ENCODE peak calls at places on chromosomes 13 and 19, in eight cellular contexts. One of them, this sample, is unnamed.
A peak's percentile ranks its signal among the peaks of the same experiment; 100 is the strongest.

GRCh38 chr19:9885077-9885552 is 50.0 kb downstream of the PIN1 start:
- DNase-seq in Peyer's patch: no peak
- DNase-seq in stomach: no peak
- DNase-seq in right atrium auricular region: no peak
- DNase-seq in K562: no peak
- DNase-seq in upper lobe of right lung: no peak
- DNase-seq in mammary epithelial cell: no peak
- DNase-seq in body of pancreas: peak; percentile 26
- DNase-seq in this sample: no peak

GRCh38 chr13:59877933-59878332 is 285.8 kb downstream of the DIAPH3 start:
- DNase-seq in stomach: no peak
- DNase-seq in upper lobe of right lung: no peak
- DNase-seq in Peyer's patch: no peak
- DNase-seq in right atrium auricular region: no peak
- DNase-seq in K562: no peak
- DNase-seq in mammary epithelial cell: peak; percentile 3
- DNase-seq in body of pancreas: no peak
- DNase-seq in this sample: no peak

GRCh38 chr13:110887242-110887954 is 27.5 kb downstream of the ANKRD10 start:
- DNase-seq in body of pancreas: no peak
- DNase-seq in right atrium auricular region: no peak
- DNase-seq in upper lobe of right lung: no peak
- DNase-seq in stomach: no peak
- DNase-seq in mammary epithelial cell: no peak
- DNase-seq in K562: no peak
- DNase-seq in Peyer's patch: no peak
- DNase-seq in this sample: no peak

GRCh38 chr13:42279080-42279479 is 7.1 kb downstream of the AKAP11 start:
- DNase-seq in Peyer's patch: peak; percentile 22
- DNase-seq in right atrium auricular region: no peak
- DNase-seq in stomach: no peak
- DNase-seq in mammary epithelial cell: no peak
- DNase-seq in upper lobe of right lung: no peak
- DNase-seq in K562: no peak
- DNase-seq in body of pancreas: no peak
- DNase-seq in this sample: no peak

GRCh38 chr19:51552608-51552995 is 18.5 kb upstream of the ZNF175 start:
- DNase-seq in Peyer's patch: no peak
- DNase-seq in stomach: no peak
- DNase-seq in body of pancreas: no peak
- DNase-seq in K562: no peak
- DNase-seq in right atrium auricular region: no peak
- DNase-seq in mammary epithelial cell: no peak
- DNase-seq in upper lobe of right lung: no peak
- DNase-seq in this sample: no peak

GRCh38 chr13:37194428-37194861 is 89.0 kb upstream of the CSNK1A1L start:
- DNase-seq in upper lobe of right lung: no peak
- DNase-seq in stomach: no peak
- DNase-seq in body of pancreas: no peak
- DNase-seq in right atrium auricular region: no peak
- DNase-seq in mammary epithelial cell: peak; percentile 88
- DNase-seq in Peyer's patch: no peak
- DNase-seq in K562: no peak
- DNase-seq in this sample: no peak

GRCh38 chr19:11204943-11205349 is 7.6 kb upstream of the KANK2 start:
- DNase-seq in upper lobe of right lung: no peak
- DNase-seq in K562: no peak
- DNase-seq in stomach: no peak
- DNase-seq in right atrium auricular region: no peak
- DNase-seq in mammary epithelial cell: peak; percentile 42
- DNase-seq in Peyer's patch: no peak
- DNase-seq in body of pancreas: peak; percentile 37
- DNase-seq in this sample: no peak

GRCh38 chr13:50531917-50532899 is 311.3 kb downstream of the DLEU7 start:
- DNase-seq in body of pancreas: no peak
- DNase-seq in stomach: no peak
- DNase-seq in upper lobe of right lung: no peak
- DNase-seq in Peyer's patch: no peak
- DNase-seq in right atrium auricular region: no peak
- DNase-seq in K562: no peak
- DNase-seq in mammary epithelial cell: no peak
- DNase-seq in this sample: no peak

GRCh38 chr13:48819889-48820288 is 155.8 kb upstream of the FNDC3A start:
- DNase-seq in stomach: no peak
- DNase-seq in body of pancreas: no peak
- DNase-seq in right atrium auricular region: no peak
- DNase-seq in K562: no peak
- DNase-seq in Peyer's patch: no peak
- DNase-seq in upper lobe of right lung: no peak
- DNase-seq in mammary epithelial cell: peak; percentile 46
- DNase-seq in this sample: no peak

GRCh38 chr13:94123543-94123942 is 355.9 kb downstream of the DCT start:
- DNase-seq in Peyer's patch: no peak
- DNase-seq in body of pancreas: no peak
- DNase-seq in right atrium auricular region: no peak
- DNase-seq in mammary epithelial cell: no peak
- DNase-seq in stomach: no peak
- DNase-seq in upper lobe of right lung: no peak
- DNase-seq in K562: no peak
- DNase-seq in this sample: no peak

GRCh38 chr19:39937094-39937493 is 2.7 kb upstream of the FCGBP start:
- DNase-seq in K562: no peak
- DNase-seq in upper lobe of right lung: no peak
- DNase-seq in right atrium auricular region: no peak
- DNase-seq in stomach: no peak
- DNase-seq in Peyer's patch: no peak
- DNase-seq in body of pancreas: no peak
- DNase-seq in mammary epithelial cell: no peak
- DNase-seq in this sample: no peak

GRCh38 chr19:51607077-51607476 is 23.1 kb downstream of the SIGLEC5 start:
- DNase-seq in right atrium auricular region: no peak
- DNase-seq in Peyer's patch: peak; percentile 87
- DNase-seq in K562: no peak
- DNase-seq in upper lobe of right lung: no peak
- DNase-seq in body of pancreas: no peak
- DNase-seq in mammary epithelial cell: no peak
- DNase-seq in stomach: no peak
- DNase-seq in this sample: no peak

GRCh38 chr19:33621811-33622504 is at the start of gene CHST8:
- DNase-seq in body of pancreas: peak; percentile 64
- DNase-seq in upper lobe of right lung: no peak
- DNase-seq in Peyer's patch: no peak
- DNase-seq in stomach: peak; percentile 42
- DNase-seq in mammary epithelial cell: peak; percentile 29
- DNase-seq in K562: peak; percentile 62
- DNase-seq in right atrium auricular region: no peak
- DNase-seq in this sample: peak; percentile 49

GRCh38 chr19:46605356-46605821 is 4.3 kb downstream of the CALM3 start:
- DNase-seq in stomach: no peak
- DNase-seq in upper lobe of right lung: peak; percentile 61
- DNase-seq in mammary epithelial cell: no peak
- DNase-seq in right atrium auricular region: peak; percentile 60
- DNase-seq in K562: no peak
- DNase-seq in body of pancreas: no peak
- DNase-seq in Peyer's patch: peak; percentile 8
- DNase-seq in this sample: no peak
- H3K36me3 ChIP-seq in stomach: peaks cover 51% of the 10 kb centered on the region
- H3K36me3 ChIP-seq in upper lobe of right lung: peaks cover 49% of the 10 kb centered on the region
- H3K36me3 ChIP-seq in mammary epithelial cell: peaks cover 25% of the 10 kb centered on the region
- H3K36me3 ChIP-seq in right atrium auricular region: peaks cover 49% of the 10 kb centered on the region
- H3K36me3 ChIP-seq in K562: peaks cover 74% of the 10 kb centered on the region
- H3K36me3 ChIP-seq in body of pancreas: peaks cover 7% of the 10 kb centered on the region
- H3K36me3 ChIP-seq in Peyer's patch: no peaks in the 10 kb centered on the region
- H3K36me3 ChIP-seq in this sample: peaks cover 15% of the 10 kb centered on the region

GRCh38 chr13:99505814-99506269 is 4.6 kb downstream of the TM9SF2 start:
- DNase-seq in Peyer's patch: no peak
- DNase-seq in right atrium auricular region: no peak
- DNase-seq in body of pancreas: no peak
- DNase-seq in mammary epithelial cell: no peak
- DNase-seq in upper lobe of right lung: no peak
- DNase-seq in K562: no peak
- DNase-seq in stomach: no peak
- DNase-seq in this sample: no peak
- TF ChIP-seq CTCF in Peyer's patch: peak; percentile 31
- TF ChIP-seq CTCF in right atrium auricular region: peak; percentile 62
- TF ChIP-seq CTCF in body of pancreas: peak; percentile 22
- TF ChIP-seq CTCF in mammary epithelial cell: peak; percentile 39
- TF ChIP-seq CTCF in upper lobe of right lung: peak; percentile 38
- TF ChIP-seq CTCF in K562: no peak
- TF ChIP-seq CTCF in stomach: peak; percentile 60
- TF ChIP-seq CTCF in this sample: peak; percentile 42

DNA sequence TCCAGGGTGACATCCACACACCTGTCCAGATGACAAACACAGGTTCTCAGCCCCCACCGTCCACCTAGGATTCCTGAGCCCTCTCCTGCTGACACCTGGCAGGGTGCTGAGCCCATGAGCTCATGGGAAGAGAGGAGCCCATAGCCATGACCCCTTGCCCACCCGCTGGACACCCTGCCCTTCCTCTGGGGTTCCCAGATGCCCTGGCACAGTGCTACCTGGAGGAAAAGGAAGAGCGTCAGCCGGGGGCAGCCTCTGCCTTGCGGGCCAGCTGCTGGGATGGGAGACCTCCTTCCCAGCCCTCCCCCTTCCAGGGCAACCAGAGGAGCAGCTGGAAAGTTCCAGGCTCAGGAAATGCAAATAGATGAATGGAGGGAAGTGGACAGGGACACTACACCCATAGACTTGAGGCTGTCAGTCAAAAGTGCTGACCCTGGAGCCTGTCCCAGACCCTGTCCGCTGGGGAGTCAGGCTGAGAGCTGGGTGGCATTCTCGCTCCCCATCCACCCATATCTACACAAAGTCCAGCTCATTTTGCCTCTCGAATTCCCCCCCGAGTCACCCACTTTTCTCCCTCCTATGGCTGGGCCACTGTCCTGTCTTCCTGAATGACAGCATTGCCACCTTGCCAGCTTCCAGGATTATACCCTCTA is 12.3 kb upstream of the ARHGEF18 start:
- DNase-seq in mammary epithelial cell: no peak
- DNase-seq in right atrium auricular region: no peak
- DNase-seq in body of pancreas: no peak
- DNase-seq in Peyer's patch: peak; percentile 11
- DNase-seq in upper lobe of right lung: peak; percentile 55
- DNase-seq in K562: no peak
- DNase-seq in stomach: no peak
- DNase-seq in this sample: no peak
- H3K27ac ChIP-seq in mammary epithelial cell: no peak overlapping the region
- H3K27ac ChIP-seq in right atrium auricular region: no peak overlapping the region
- H3K27ac ChIP-seq in body of pancreas: no peak overlapping the region
- H3K27ac ChIP-seq in Peyer's patch: peak overlapping the region; percentile 61
- H3K27ac ChIP-seq in upper lobe of right lung: no peak overlapping the region
- H3K27ac ChIP-seq in K562: no peak overlapping the region
- H3K27ac ChIP-seq in stomach: no peak overlapping the region
- H3K27ac ChIP-seq in this sample: no peak overlapping the region

GRCh38 chr13:46076827-46077226 is 24.3 kb upstream of the ZC3H13 start:
- DNase-seq in K562: no peak
- DNase-seq in upper lobe of right lung: no peak
- DNase-seq in mammary epithelial cell: no peak
- DNase-seq in Peyer's patch: no peak
- DNase-seq in right atrium auricular region: no peak
- DNase-seq in stomach: no peak
- DNase-seq in body of pancreas: no peak
- DNase-seq in this sample: no peak
- H3K36me3 ChIP-seq in K562: no peaks in the 10 kb centered on the region
- H3K36me3 ChIP-seq in upper lobe of right lung: no peaks in the 10 kb centered on the region
- H3K36me3 ChIP-seq in mammary epithelial cell: no peaks in the 10 kb centered on the region
- H3K36me3 ChIP-seq in Peyer's patch: no peaks in the 10 kb centered on the region
- H3K36me3 ChIP-seq in right atrium auricular region: no peaks in the 10 kb centered on the region
- H3K36me3 ChIP-seq in stomach: no peaks in the 10 kb centered on the region
- H3K36me3 ChIP-seq in body of pancreas: no peaks in the 10 kb centered on the region
- H3K36me3 ChIP-seq in this sample: no peaks in the 10 kb centered on the region

GRCh38 chr19:1284979-1285736 is 515 bp upstream of the EFNA2 start:
- DNase-seq in mammary epithelial cell: no peak
- DNase-seq in stomach: no peak
- DNase-seq in body of pancreas: no peak
- DNase-seq in K562: no peak
- DNase-seq in right atrium auricular region: no peak
- DNase-seq in upper lobe of right lung: no peak
- DNase-seq in Peyer's patch: no peak
- DNase-seq in this sample: no peak

GRCh38 chr19:1286859-1287621 is 1.4 kb downstream of the EFNA2 start:
- DNase-seq in stomach: no peak
- DNase-seq in right atrium auricular region: no peak
- DNase-seq in upper lobe of right lung: no peak
- DNase-seq in K562: no peak
- DNase-seq in Peyer's patch: no peak
- DNase-seq in mammary epithelial cell: no peak
- DNase-seq in body of pancreas: no peak
- DNase-seq in this sample: no peak

GRCh38 chr19:1284293-1284978 is 1.2 kb upstream of the EFNA2 start:
- DNase-seq in Peyer's patch: no peak
- DNase-seq in body of pancreas: no peak
- DNase-seq in mammary epithelial cell: no peak
- DNase-seq in K562: no peak
- DNase-seq in upper lobe of right lung: no peak
- DNase-seq in right atrium auricular region: no peak
- DNase-seq in stomach: no peak
- DNase-seq in this sample: no peak

GRCh38 chr19:1286451-1286858 is 782 bp downstream of the EFNA2 start:
- DNase-seq in upper lobe of right lung: no peak
- DNase-seq in right atrium auricular region: no peak
- DNase-seq in Peyer's patch: no peak
- DNase-seq in body of pancreas: no peak
- DNase-seq in mammary epithelial cell: no peak
- DNase-seq in K562: no peak
- DNase-seq in stomach: no peak
- DNase-seq in this sample: no peak

GRCh38 chr19:1285737-1286360 is at the start of gene EFNA2:
- DNase-seq in mammary epithelial cell: no peak
- DNase-seq in K562: no peak
- DNase-seq in upper lobe of right lung: no peak
- DNase-seq in stomach: no peak
- DNase-seq in Peyer's patch: no peak
- DNase-seq in body of pancreas: no peak
- DNase-seq in right atrium auricular region: no peak
- DNase-seq in this sample: no peak
- TF ChIP-seq CTCF in mammary epithelial cell: no peak
- TF ChIP-seq CTCF in K562: no peak
- TF ChIP-seq CTCF in upper lobe of right lung: no peak
- TF ChIP-seq CTCF in stomach: no peak
- TF ChIP-seq CTCF in Peyer's patch: no peak
- TF ChIP-seq CTCF in body of pancreas: no peak
- TF ChIP-seq CTCF in right atrium auricular region: no peak
- TF ChIP-seq CTCF in this sample: no peak

DNA sequence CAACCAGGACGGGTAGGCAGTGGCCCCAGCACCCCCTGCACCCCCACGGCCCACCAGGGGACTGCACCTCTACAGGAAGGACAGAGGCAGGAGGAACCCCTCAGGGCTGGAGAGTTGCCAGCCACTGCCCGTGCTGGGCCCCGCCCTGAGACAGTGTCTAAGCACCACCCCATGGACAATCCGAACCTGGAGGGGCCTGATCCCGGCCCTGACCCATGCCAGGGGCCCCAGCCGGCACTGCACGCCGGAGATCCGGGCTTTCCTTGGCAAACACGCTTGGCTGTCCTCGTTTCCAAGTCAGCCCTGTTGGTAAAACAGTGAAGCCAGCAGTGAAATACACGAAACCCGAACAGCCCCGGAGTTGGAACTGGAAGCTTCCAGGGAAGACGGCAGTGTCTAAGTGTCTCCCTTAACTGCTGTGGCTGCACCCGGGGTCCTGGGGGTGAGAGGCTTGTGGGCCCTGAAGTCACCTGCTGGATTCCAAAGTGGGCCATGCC is 31.1 kb downstream of the RASA3 start:
- DNase-seq in right atrium auricular region: no peak
- DNase-seq in upper lobe of right lung: peak; percentile 62
- DNase-seq in body of pancreas: peak; percentile 20
- DNase-seq in K562: no peak
- DNase-seq in mammary epithelial cell: no peak
- DNase-seq in stomach: no peak
- DNase-seq in Peyer's patch: no peak
- DNase-seq in this sample: no peak
- H3K27ac ChIP-seq in right atrium auricular region: peak overlapping the region; percentile 73
- H3K27ac ChIP-seq in upper lobe of right lung: no peak overlapping the region
- H3K27ac ChIP-seq in body of pancreas: peak overlapping the region; percentile 66
- H3K27ac ChIP-seq in K562: no peak overlapping the region
- H3K27ac ChIP-seq in mammary epithelial cell: no peak overlapping the region
- H3K27ac ChIP-seq in stomach: peak overlapping the region; percentile 25
- H3K27ac ChIP-seq in Peyer's patch: peak overlapping the region; percentile 45
- H3K27ac ChIP-seq in this sample: peak overlapping the region; percentile 36

This sample was measured in prostate gland.